ENCODE peak calls at places on chromosome 10, in four cellular contexts. O, B, K and F are unnamed samples.
A peak's percentile ranks its signal among the peaks of the same experiment; 100 is the strongest.

GRCh38 chr10:49283491-49283890 is 15.5 kb upstream of the C10orf71 start:
- DNase-seq in K (no peak), B (no peak), O (no peak), F (no peak)

GRCh38 chr10:1762066-1762465 is 24.7 kb upstream of the ADARB2 start:
- DNase-seq in K (no peak), B (no peak), O (no peak), F (no peak)

GRCh38 chr10:69069090-69070042 is 18.5 kb upstream of the SRGN start:
- DNase-seq in B (no peak), O (no peak), K (no peak), F (no peak)

GRCh38 chr10:98269435-98269912 is 1.5 kb upstream of the LOXL4 start:
- DNase-seq in B (no peak), K (no peak), O (peak; percentile 43), F (no peak)

GRCh38 chr10:74988055-74988773 is 123.2 kb upstream of the SAMD8 start:
- DNase-seq in O (no peak), B (no peak), K (no peak), F (no peak)

GRCh38 chr10:102863660-102864059 is 5.6 kb upstream of the AS3MT start:
- DNase-seq in B (no peak), O (no peak), K (no peak), F (no peak)

GRCh38 chr10:92492748-92493240 is 81.1 kb downstream of the IDE start:
- DNase-seq in K (no peak), O (no peak), B (no peak), F (no peak)

GRCh38 chr10:14560794-14561765 is 213.6 kb downstream of the FAM107B start:
- DNase-seq in K (peak; percentile 53), O (no peak), B (peak; percentile 72), F (no peak)

GRCh38 chr10:71860243-71861029 is 9.4 kb upstream of the PSAP start:
- DNase-seq in B (peak; percentile 95), O (peak; percentile 98), K (peak; percentile 53), F (peak; percentile 18)

GRCh38 chr10:15158972-15159371 is 9.5 kb downstream of the NMT2 start:
- DNase-seq in B (no peak), O (no peak), K (no peak), F (no peak)

GRCh38 chr10:48456808-48457761 is 147.8 kb downstream of the ARHGAP22 start:
- DNase-seq in K (peak; percentile 20), B (no peak), O (no peak), F (no peak)

GRCh38 chr10:32957341-32958084 is 517 bp downstream of the ITGB1 start:
- DNase-seq in B (peak; percentile 27), K (peak; percentile 60), O (peak; percentile 42), F (peak; percentile 43)

GRCh38 chr10:49183596-49184542 is 4.3 kb downstream of the TMEM273 start:
- DNase-seq in B (peak; percentile 12), O (peak; percentile 74), K (peak; percentile 61), F (no peak)

GRCh38 chr10:33217854-33218253 is 116.6 kb downstream of the NRP1 start:
- DNase-seq in K (no peak), B (no peak), O (peak; percentile 29), F (no peak)

GRCh38 chr10:17394854-17395253 is 59.5 kb downstream of the ST8SIA6 start:
- DNase-seq in K (peak; percentile 47), B (no peak), O (no peak), F (no peak)

GRCh38 chr10:100349087-100349486 is 2.1 kb downstream of the SCD start:
- DNase-seq in K (no peak), B (no peak), O (no peak), F (no peak)

GRCh38 chr10:132445516-132446194 is 48.7 kb downstream of the PWWP2B start:
- DNase-seq in B (no peak), O (no peak), K (no peak), F (no peak)

GRCh38 chr10:129761166-129761565 is 202.9 kb downstream of the EBF3 start:
- DNase-seq in K (no peak), B (no peak), O (no peak), F (peak; percentile 5)

GRCh38 chr10:1380075-1380793 is 324.0 kb downstream of the WDR37 start:
- DNase-seq in K (no peak), O (no peak), B (no peak), F (no peak)

GRCh38 chr10:19640864-19641263 is 175.4 kb upstream of the PLXDC2 start:
- DNase-seq in B (no peak), O (no peak), K (no peak), F (no peak)

GRCh38 chr10:15672469-15672868 is 47.3 kb downstream of the ITGA8 start:
- DNase-seq in B (no peak), K (no peak), O (peak; percentile 52), F (no peak)

GRCh38 chr10:17075510-17075909 is 54.1 kb downstream of the CUBN start:
- DNase-seq in K (no peak), O (peak; percentile 89), B (no peak), F (no peak)

GRCh38 chr10:59562126-59562525 is 147.5 kb downstream of the SLC16A9 start:
- DNase-seq in O (no peak), B (no peak), K (no peak), F (no peak)

GRCh38 chr10:80590585-80591125 is 53.0 kb downstream of the SH2D4B start:
- DNase-seq in B (no peak), K (no peak), O (no peak), F (no peak)

GRCh38 chr10:114565066-114565465 is 93.0 kb downstream of the ABLIM1 start:
- DNase-seq in K (no peak), O (no peak), B (no peak), F (no peak)

GRCh38 chr10:103554488-103555320 is 61.2 kb downstream of the NEURL1 start:
- DNase-seq in O (peak; percentile 20), B (peak; percentile 64), K (peak; percentile 43), F (no peak)

GRCh38 chr10:132873395-132873794 is 69.0 kb downstream of the CFAP46 start:
- DNase-seq in B (peak; percentile 2), K (no peak), O (no peak), F (no peak)

GRCh38 chr10:116278832-116279231 is 5.8 kb upstream of the GFRA1 start:
- DNase-seq in B (no peak), K (no peak), O (no peak), F (no peak)

GRCh38 chr10:111267673-111268072 is 190.8 kb downstream of the ADRA2A start:
- DNase-seq in O (no peak), K (no peak), B (no peak), F (no peak)

GRCh38 chr10:91349381-91349780 is 60.8 kb upstream of the HECTD2 start:
- DNase-seq in O (peak; percentile 57), B (peak; percentile 60), K (no peak), F (no peak)

GRCh38 chr10:49212783-49213182 is 24.6 kb upstream of the TMEM273 start:
- DNase-seq in K (no peak), O (no peak), B (no peak), F (no peak)

GRCh38 chr10:131973160-131973951 is 8.4 kb downstream of the BNIP3 start:
- DNase-seq in B (peak; percentile 59), K (peak; percentile 48), O (no peak), F (no peak)

GRCh38 chr10:127043312-127043711 is 138.1 kb downstream of the DOCK1 start:
- DNase-seq in K (no peak), O (no peak), B (no peak), F (no peak)

GRCh38 chr10:35195361-35196306 is 69.0 kb downstream of the CREM start:
- DNase-seq in O (peak; percentile 99), K (peak; percentile 93), B (peak; percentile 55), F (no peak)
- TF ChIP-seq CTCF in O (peak; percentile 68), K (peak; percentile 94), B (peak; percentile 83), F (peak; percentile 78)

DNA sequence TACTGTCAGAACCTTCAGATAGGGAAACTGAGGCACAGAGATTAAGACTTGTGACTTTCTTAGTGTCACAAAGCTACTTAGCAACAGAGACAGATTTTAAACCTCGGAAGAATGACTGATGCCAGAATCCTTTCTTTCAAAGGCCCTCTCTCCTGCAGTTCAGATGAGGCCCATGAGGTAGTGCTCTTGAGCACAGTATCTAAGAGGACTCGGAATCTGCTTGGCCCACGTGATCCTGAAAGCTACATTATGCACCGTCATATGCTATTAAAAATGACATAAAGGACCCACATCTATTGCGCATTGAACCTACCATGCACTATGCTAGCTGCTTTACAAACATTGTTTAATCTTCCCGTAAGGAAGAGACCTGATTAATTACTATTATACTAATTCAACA is 355.9 kb downstream of the SFMBT2 start:
- DNase-seq in B (peak; percentile 20), O (no peak), K (no peak), F (no peak)
- TF ChIP-seq CTCF in B (peak; percentile 39), O (no peak), K (peak; percentile 52), F (peak; percentile 39)

DNA sequence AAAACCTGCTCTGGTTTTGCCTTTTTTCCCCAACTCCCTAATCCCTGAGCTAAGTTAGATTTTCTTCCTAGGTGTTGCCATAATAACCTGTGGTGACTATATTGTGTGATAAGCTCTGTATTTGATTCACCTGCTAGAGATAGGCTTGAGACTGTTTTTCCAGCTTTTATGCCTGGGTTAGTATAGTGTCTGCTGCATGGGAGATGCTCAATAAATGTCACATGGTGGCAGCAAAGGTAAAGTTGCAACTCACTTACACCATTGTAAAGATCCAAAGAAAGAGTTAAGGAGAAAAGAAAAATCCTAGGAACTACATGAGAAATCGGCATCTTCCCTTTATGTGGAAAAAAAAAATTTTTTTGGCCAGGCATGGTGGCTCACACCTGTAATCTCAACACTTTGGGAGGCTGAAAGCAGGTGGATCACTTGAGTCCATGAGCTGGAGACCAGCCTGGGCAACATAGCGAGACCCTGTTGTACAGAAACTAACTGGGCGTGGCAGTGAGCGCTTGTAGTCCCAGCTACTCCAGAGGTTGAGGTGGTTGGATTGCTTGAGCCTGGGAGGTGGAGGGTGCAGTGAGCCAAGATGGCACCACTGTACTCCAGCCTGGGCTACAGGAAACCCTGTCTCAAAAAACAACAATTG is 3.7 kb downstream of the CCNJ start:
- DNase-seq in O (peak; percentile 49), B (no peak), K (no peak), F (no peak)
- TF ChIP-seq CTCF in O (peak; percentile 5), B (no peak), K (no peak), F (no peak)

GRCh38 chr10:78752708-78753107 is 316.1 kb upstream of the ZMIZ1 start:
- DNase-seq in K (no peak), B (no peak), O (no peak), F (no peak)
- TF ChIP-seq CTCF in K (no peak), B (no peak), O (no peak), F (no peak)

GRCh38 chr10:79068203-79068561 is 584 bp upstream of the ZMIZ1 start:
- DNase-seq in K (peak; percentile 50), B (no peak), O (peak; percentile 32), F (peak; percentile 43)
- TF ChIP-seq CTCF in K (no peak), B (no peak), O (no peak), F (peak; percentile 35)

GRCh38 chr10:107900131-107900530 is 735.6 kb upstream of the SORCS1 start:
- DNase-seq in B (no peak), K (no peak), O (no peak), F (no peak)
- TF ChIP-seq CTCF in B (no peak), K (no peak), O (no peak), F (no peak)

DNA sequence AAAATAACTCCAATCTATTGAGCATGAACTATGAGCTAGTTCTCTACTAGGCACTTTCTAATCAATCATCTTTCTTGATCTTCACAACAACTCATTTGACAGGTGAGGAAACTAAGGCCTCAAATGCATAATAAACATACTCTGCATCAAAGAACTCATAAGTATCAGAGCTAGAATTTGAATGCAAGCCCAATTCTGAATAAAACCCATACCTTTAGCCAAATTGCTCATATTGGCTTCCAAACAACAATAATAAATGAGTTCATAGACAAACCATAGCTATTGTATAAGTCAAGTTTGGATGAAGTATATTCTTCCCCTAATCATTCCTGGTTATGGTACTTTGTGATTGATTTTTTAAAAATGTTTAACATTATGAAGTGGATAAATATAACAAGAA is 249.6 kb upstream of the TCF7L2 start:
- DNase-seq in O (no peak), B (no peak), K (no peak), F (no peak)
- TF ChIP-seq CTCF in O (no peak), B (no peak), K (no peak), F (no peak)

GRCh38 chr10:122551450-122551849 is 9.1 kb upstream of the DMBT1 start:
- DNase-seq in B (peak; percentile 20), K (peak; percentile 79), O (no peak), F (no peak)
- TF ChIP-seq CTCF in B (no peak), K (no peak), O (no peak), F (no peak)